ENCODE peak calls at places on chromosomes 13 and 19, in five cellular contexts. I is esophagus squamous epithelium; Y is caudate nucleus; H is EL; R is CD4-positive, alpha-beta T cell. W is an unnamed sample.

GRCh38 chr19:6424190-6424938 is at the start of gene KHSRP:
- DNase-seq in R (peak; percentile 20), I (no peak), H (peak; percentile 13), Y (no peak), W (no peak)

GRCh38 chr13:29569253-29570057 is 26.0 kb downstream of the SLC7A1 start:
- DNase-seq in I (no peak), H (no peak), Y (no peak), R (no peak), W (no peak)

GRCh38 chr13:56166864-56167263 is 973.9 kb upstream of the PRR20A start:
- DNase-seq in Y (no peak), R (no peak), I (no peak), H (no peak), W (no peak)

GRCh38 chr19:5193192-5193591 is 147.4 kb downstream of the PTPRS start:
- DNase-seq in I (no peak), H (no peak), Y (peak; percentile 22), R (no peak), W (no peak)

GRCh38 chr13:32676242-32676641 is 90.0 kb downstream of the PDS5B start:
- DNase-seq in H (peak; percentile 37), R (no peak), Y (no peak), I (no peak), W (no peak)

GRCh38 chr13:42486711-42487198 is 87.2 kb upstream of the TNFSF11 start:
- DNase-seq in Y (no peak), H (peak; percentile 85), R (no peak), I (no peak), W (no peak)

GRCh38 chr19:4830768-4831265 is 695 bp downstream of the TICAM1 start:
- DNase-seq in Y (no peak), H (no peak), R (no peak), I (no peak), W (no peak)

GRCh38 chr13:114113961-114114360 is 18.5 kb downstream of the RASA3 start:
- DNase-seq in H (no peak), I (no peak), Y (no peak), R (no peak), W (no peak)

GRCh38 chr19:16078759-16079707 is 2.7 kb downstream of the TPM4 start:
- DNase-seq in I (no peak), Y (peak; percentile 43), H (peak; percentile 97), R (peak; percentile 52), W (no peak)

W was measured in C1 segment of cervical spinal cord.